ENCODE peak calls at places on chromosomes 5 and 9, in six cellular contexts. U is A549, B is ovary, R is tibial nerve, J is heart left ventricle, I is gastrocnemius medialis. H is an unnamed sample.

GRCh38 chr5:127707209-127707608 is 4.0 kb downstream of the CCDC192 start:
- DNase-seq in B (no peak), I (no peak), U (no peak), R (no peak), J (no peak), H (no peak)

GRCh38 chr9:113011911-113012381 is at the start of gene ZNF883:
- DNase-seq in J (peak), B (peak), R (no peak), I (no peak), U (peak), H (no peak)

GRCh38 chr5:58849995-58850667 is 267.3 kb downstream of the RAB3C start:
- DNase-seq in R (no peak), B (no peak), I (no peak), U (peak), J (no peak), H (no peak)

GRCh38 chr5:429453-430188 is 13.4 kb upstream of the EXOC3 start:
- DNase-seq in I (no peak), U (no peak), B (peak), R (peak), J (no peak), H (peak)

GRCh38 chr5:102809033-102809432 is 53.9 kb downstream of the PAM start:
- DNase-seq in R (no peak), J (no peak), B (no peak), U (no peak), I (no peak), H (no peak)

GRCh38 chr5:38078161-38078560 is 180.2 kb upstream of the EGFLAM start:
- DNase-seq in I (no peak), R (no peak), U (no peak), B (no peak), J (no peak), H (no peak)

GRCh38 chr9:3520564-3520963 is 5.2 kb downstream of the RFX3 start:
- DNase-seq in R (no peak), J (no peak), U (no peak), B (no peak), I (no peak), H (no peak)

GRCh38 chr5:149135536-149136201 is 5.6 kb upstream of the ABLIM3 start:
- DNase-seq in U (no peak), R (no peak), I (peak), J (no peak), B (no peak), H (no peak)

GRCh38 chr5:9263656-9264055 is 282.2 kb downstream of the SEMA5A start:
- DNase-seq in I (no peak), U (no peak), J (no peak), B (no peak), R (no peak), H (no peak)

GRCh38 chr5:164306662-164307061 is 801.2 kb downstream of the MAT2B start:
- DNase-seq in B (no peak), U (no peak), J (no peak), R (no peak), I (no peak), H (no peak)

GRCh38 chr5:135386886-135387628 is 12.0 kb downstream of the MACROH2A1 start:
- DNase-seq in J (no peak), U (peak), B (no peak), I (peak), R (peak), H (peak)

GRCh38 chr9:75979362-75979761 is 88.9 kb downstream of the PCSK5 start:
- DNase-seq in U (peak), I (no peak), R (no peak), J (no peak), B (no peak), H (no peak)

GRCh38 chr9:129749575-129749974 is 3.3 kb downstream of the PTGES start:
- DNase-seq in J (no peak), I (no peak), B (no peak), U (no peak), R (no peak), H (no peak)

GRCh38 chr5:147857302-147858129 is 21.0 kb upstream of the SCGB3A2 start:
- DNase-seq in U (peak), J (peak), I (no peak), R (peak), B (peak), H (peak)

GRCh38 chr9:107738789-107739188 is 249.2 kb upstream of the KLF4 start:
- DNase-seq in J (no peak), B (no peak), I (no peak), U (no peak), R (no peak), H (peak)

GRCh38 chr9:89436326-89436725 is 61.6 kb downstream of the SEMA4D start:
- DNase-seq in I (no peak), R (no peak), B (no peak), J (no peak), U (no peak), H (no peak)

GRCh38 chr5:165244407-165244806 is 1739.0 kb downstream of the MAT2B start:
- DNase-seq in J (no peak), I (no peak), B (no peak), U (no peak), R (no peak), H (no peak)

GRCh38 chr9:89670806-89671434 is 66.1 kb downstream of the GADD45G start:
- DNase-seq in B (no peak), I (no peak), U (no peak), J (no peak), R (no peak), H (no peak)

GRCh38 chr5:43121565-43122484 is 1.1 kb downstream of the ZNF131 start:
- DNase-seq in U (peak), R (no peak), J (no peak), I (peak), B (no peak), H (no peak)

GRCh38 chr9:89368550-89368949 is 50.2 kb downstream of the SECISBP2 start:
- DNase-seq in I (no peak), B (no peak), R (no peak), U (no peak), J (no peak), H (no peak)

GRCh38 chr5:159601216-159601615 is 270.9 kb upstream of the IL12B start:
- DNase-seq in U (no peak), I (no peak), R (no peak), B (no peak), J (no peak), H (no peak)

GRCh38 chr5:124524552-124525232 is 221.7 kb downstream of the ZNF608 start:
- DNase-seq in J (no peak), R (no peak), U (no peak), B (no peak), I (no peak), H (no peak)
- TF ChIP-seq CTCF in J (no peak), R (no peak), U (no peak), B (no peak), I (no peak), H (no peak)

DNA sequence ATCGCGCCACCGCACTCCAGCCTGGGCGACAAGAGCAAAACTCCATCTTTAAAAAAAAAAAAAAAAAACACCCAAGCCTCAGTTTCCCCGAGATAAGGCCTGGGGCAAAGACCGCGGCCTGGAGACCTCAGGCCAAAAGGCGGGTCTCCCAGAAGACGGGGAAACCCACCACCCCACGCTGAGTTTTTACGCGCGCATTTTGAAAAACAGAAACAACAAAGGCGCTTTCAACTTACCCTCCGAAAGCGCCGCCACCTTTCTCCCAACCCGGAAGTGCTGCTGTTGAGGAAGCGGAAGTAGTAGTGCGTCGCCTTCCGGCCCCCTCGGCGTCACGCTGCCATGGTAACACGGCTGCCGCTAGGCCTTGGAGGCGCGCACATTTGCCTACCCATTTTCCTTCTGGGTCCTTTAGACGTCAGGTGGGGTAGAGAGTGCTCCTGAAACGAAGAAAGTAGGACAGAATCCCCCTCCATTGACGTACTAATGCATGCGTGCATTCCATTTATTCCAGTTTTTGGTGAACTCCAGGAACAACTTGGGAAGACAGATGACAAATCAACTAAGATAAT is at the start of gene TTF1:
- DNase-seq in U (peak), J (peak), R (peak), B (peak), I (peak), H (peak)
- TF ChIP-seq POLR2A in U (peak), J (peak), R (no peak), B (no peak), I (no peak), H (no peak)

GRCh38 chr9:19120846-19121245 is 6.4 kb downstream of the PLIN2 start:
- DNase-seq in R (no peak), B (no peak), I (no peak), J (no peak), U (no peak), H (no peak)

GRCh38 chr9:19117039-19117716 is 10.1 kb downstream of the PLIN2 start:
- DNase-seq in B (no peak), I (no peak), U (no peak), J (no peak), R (no peak), H (peak)

GRCh38 chr9:19119241-19119640 is 8.1 kb downstream of the PLIN2 start:
- DNase-seq in U (no peak), I (no peak), J (no peak), R (no peak), B (no peak), H (no peak)

GRCh38 chr9:19122490-19123042 is 4.7 kb downstream of the PLIN2 start:
- DNase-seq in I (no peak), B (no peak), U (no peak), R (no peak), J (no peak), H (no peak)

DNA sequence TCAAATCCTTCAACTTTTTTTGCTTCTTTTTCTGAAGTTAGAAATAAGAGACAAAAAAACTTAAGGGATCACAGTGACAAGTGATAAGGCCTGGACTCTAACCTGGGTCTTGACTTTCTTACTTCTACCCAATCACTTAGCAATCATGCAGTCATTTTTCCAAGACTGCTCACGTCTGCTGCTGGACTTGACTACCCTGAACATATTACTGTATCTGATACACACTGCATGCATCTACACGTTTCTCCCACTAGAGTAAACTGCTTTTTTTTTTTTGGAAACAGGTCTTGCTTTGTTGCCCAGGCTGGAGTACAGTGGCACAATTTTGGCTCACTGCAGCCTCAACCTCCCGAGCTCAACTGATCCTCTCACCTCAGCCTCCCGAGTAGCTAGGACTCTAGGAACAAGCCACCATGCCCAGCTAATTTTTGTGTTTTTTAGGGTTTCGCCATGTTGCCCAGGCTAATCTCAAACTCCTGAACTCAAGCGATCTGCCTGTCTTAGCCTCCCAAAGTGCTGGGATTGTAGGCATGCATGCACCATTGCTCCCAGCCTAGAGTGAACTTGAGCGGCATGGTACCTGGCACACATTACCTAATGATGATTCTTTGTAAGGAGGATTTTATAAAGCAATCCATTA is 7.4 kb downstream of the PLIN2 start:
- DNase-seq in B (no peak), J (no peak), R (no peak), I (no peak), U (no peak), H (no peak)
- TF ChIP-seq CTCF in B (no peak), J (no peak), R (no peak), I (no peak), U (no peak), H (no peak)

DNA sequence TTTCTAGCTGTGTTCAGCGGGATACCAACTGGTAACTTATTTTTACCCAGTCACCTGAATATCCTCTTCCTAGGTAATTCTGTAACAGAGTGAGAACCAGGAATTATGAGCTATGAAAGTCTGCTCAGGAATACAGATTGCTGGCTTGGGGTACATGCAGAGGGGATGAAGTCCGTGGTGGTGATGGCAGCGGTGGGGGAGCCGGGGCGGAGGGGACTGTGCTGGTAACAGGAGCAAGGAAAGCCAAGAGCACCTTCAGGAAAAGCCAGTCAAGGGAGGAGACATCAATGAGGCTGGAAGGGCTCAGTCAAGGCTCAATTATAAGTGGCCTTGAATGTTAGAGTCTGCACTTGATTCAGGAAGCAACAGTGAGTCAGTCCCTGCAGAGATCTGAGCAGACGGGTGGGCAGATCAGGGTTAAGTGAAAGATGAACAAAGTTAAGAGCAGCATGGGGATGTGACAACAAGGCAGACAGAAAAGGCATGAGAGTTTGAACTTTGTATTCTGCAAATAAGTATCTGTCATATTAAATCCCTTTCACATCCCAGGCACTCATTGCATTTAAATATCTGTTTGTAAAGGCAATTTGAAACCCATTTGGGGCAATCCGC is 101.3 kb downstream of the TTC39B start:
- DNase-seq in I (no peak), R (no peak), U (no peak), J (no peak), B (no peak), H (no peak)
- TF ChIP-seq POLR2A in I (no peak), R (no peak), U (no peak), J (no peak), B (no peak), H (no peak)

GRCh38 chr9:96176901-96177718 is 124.9 kb downstream of the HSD17B3 start:
- DNase-seq in I (no peak), R (no peak), U (no peak), J (peak), B (no peak), H (no peak)
- TF ChIP-seq CTCF in I (no peak), R (no peak), U (peak), J (no peak), B (no peak), H (no peak)

H was measured in lower leg skin.